ENCODE peak calls at places on chromosomes 6 and 20, in five cellular contexts. One of them, this sample, is unnamed.

GRCh38 chr6:21238208-21238607 is 355.3 kb upstream of the SOX4 start:
- DNase-seq in aorta: no peak
- DNase-seq in Peyer's patch: no peak
- DNase-seq in heart right ventricle: no peak
- DNase-seq in CD4-positive, alpha-beta memory T cell: no peak
- DNase-seq in this sample: no peak

GRCh38 chr20:18857640-18858039 is 44.1 kb downstream of the SCP2D1 start:
- DNase-seq in aorta: no peak
- DNase-seq in Peyer's patch: no peak
- DNase-seq in heart right ventricle: no peak
- DNase-seq in CD4-positive, alpha-beta memory T cell: no peak
- DNase-seq in this sample: no peak

GRCh38 chr6:153069897-153070296 is 61.2 kb downstream of the RGS17 start:
- DNase-seq in aorta: no peak
- DNase-seq in Peyer's patch: no peak
- DNase-seq in heart right ventricle: no peak
- DNase-seq in CD4-positive, alpha-beta memory T cell: no peak
- DNase-seq in this sample: no peak

GRCh38 chr20:10728873-10729670 is 55.3 kb upstream of the JAG1 start:
- DNase-seq in aorta: no peak
- DNase-seq in Peyer's patch: peak; percentile 50
- DNase-seq in heart right ventricle: no peak
- DNase-seq in CD4-positive, alpha-beta memory T cell: no peak
- DNase-seq in this sample: no peak

GRCh38 chr20:39108746-39109145 is 146.6 kb downstream of the DHX35 start:
- DNase-seq in aorta: no peak
- DNase-seq in Peyer's patch: no peak
- DNase-seq in heart right ventricle: no peak
- DNase-seq in CD4-positive, alpha-beta memory T cell: no peak
- DNase-seq in this sample: no peak

GRCh38 chr6:31194271-31194834 is 23.9 kb upstream of the POU5F1 start:
- DNase-seq in aorta: no peak
- DNase-seq in Peyer's patch: peak; percentile 18
- DNase-seq in heart right ventricle: no peak
- DNase-seq in CD4-positive, alpha-beta memory T cell: no peak
- DNase-seq in this sample: no peak

GRCh38 chr6:40295251-40295949 is 291.8 kb downstream of the LRFN2 start:
- DNase-seq in aorta: no peak
- DNase-seq in Peyer's patch: no peak
- DNase-seq in heart right ventricle: no peak
- DNase-seq in CD4-positive, alpha-beta memory T cell: no peak
- DNase-seq in this sample: no peak

GRCh38 chr20:43415661-43416430 is 41.9 kb upstream of the SRSF6 start:
- DNase-seq in aorta: no peak
- DNase-seq in Peyer's patch: no peak
- DNase-seq in heart right ventricle: no peak
- DNase-seq in CD4-positive, alpha-beta memory T cell: no peak
- DNase-seq in this sample: no peak

GRCh38 chr6:109486068-109486467 is 3.0 kb upstream of the ZBTB24 start:
- DNase-seq in aorta: no peak
- DNase-seq in Peyer's patch: no peak
- DNase-seq in heart right ventricle: no peak
- DNase-seq in CD4-positive, alpha-beta memory T cell: no peak
- DNase-seq in this sample: no peak

GRCh38 chr6:90790696-90791095 is 203.8 kb upstream of the MAP3K7 start:
- DNase-seq in aorta: no peak
- DNase-seq in Peyer's patch: no peak
- DNase-seq in heart right ventricle: no peak
- DNase-seq in CD4-positive, alpha-beta memory T cell: no peak
- DNase-seq in this sample: no peak

GRCh38 chr6:169028343-169028742 is 225.3 kb downstream of the THBS2 start:
- DNase-seq in aorta: no peak
- DNase-seq in Peyer's patch: no peak
- DNase-seq in heart right ventricle: no peak
- DNase-seq in CD4-positive, alpha-beta memory T cell: no peak
- DNase-seq in this sample: no peak

GRCh38 chr6:11350294-11350693 is 117.8 kb upstream of the NEDD9 start:
- DNase-seq in aorta: no peak
- DNase-seq in Peyer's patch: no peak
- DNase-seq in heart right ventricle: no peak
- DNase-seq in CD4-positive, alpha-beta memory T cell: no peak
- DNase-seq in this sample: no peak

GRCh38 chr6:157774153-157775135 is 48.6 kb upstream of the SNX9 start:
- DNase-seq in aorta: no peak
- DNase-seq in Peyer's patch: no peak
- DNase-seq in heart right ventricle: no peak
- DNase-seq in CD4-positive, alpha-beta memory T cell: no peak
- DNase-seq in this sample: no peak

GRCh38 chr20:49929142-49929494 is 7.1 kb upstream of the RNF114 start:
- DNase-seq in aorta: no peak
- DNase-seq in Peyer's patch: peak; percentile 33
- DNase-seq in heart right ventricle: no peak
- DNase-seq in CD4-positive, alpha-beta memory T cell: no peak
- DNase-seq in this sample: no peak

GRCh38 chr20:50193169-50193850 is 2.7 kb downstream of the CEBPB start:
- DNase-seq in aorta: peak; percentile 55
- DNase-seq in Peyer's patch: no peak
- DNase-seq in heart right ventricle: no peak
- DNase-seq in CD4-positive, alpha-beta memory T cell: no peak
- DNase-seq in this sample: no peak

GRCh38 chr6:166026586-166027126 is 141.0 kb downstream of the TBXT start:
- DNase-seq in aorta: no peak
- DNase-seq in Peyer's patch: no peak
- DNase-seq in heart right ventricle: peak; percentile 48
- DNase-seq in CD4-positive, alpha-beta memory T cell: no peak
- DNase-seq in this sample: peak; percentile 69

GRCh38 chr6:3457710-3458605 is 1.1 kb upstream of the SLC22A23 start:
- DNase-seq in aorta: no peak
- DNase-seq in Peyer's patch: peak; percentile 69
- DNase-seq in heart right ventricle: peak; percentile 26
- DNase-seq in CD4-positive, alpha-beta memory T cell: peak; percentile 17
- DNase-seq in this sample: no peak

GRCh38 chr6:1872649-1873131 is 263.0 kb downstream of the FOXC1 start:
- DNase-seq in aorta: no peak
- DNase-seq in Peyer's patch: no peak
- DNase-seq in heart right ventricle: no peak
- DNase-seq in CD4-positive, alpha-beta memory T cell: no peak
- DNase-seq in this sample: no peak

GRCh38 chr20:7463290-7463689 is 477.0 kb downstream of the HAO1 start:
- DNase-seq in aorta: no peak
- DNase-seq in Peyer's patch: no peak
- DNase-seq in heart right ventricle: no peak
- DNase-seq in CD4-positive, alpha-beta memory T cell: no peak
- DNase-seq in this sample: no peak

GRCh38 chr6:160398674-160399271 is 50.6 kb downstream of the SLC22A3 start:
- DNase-seq in aorta: no peak
- DNase-seq in Peyer's patch: no peak
- DNase-seq in heart right ventricle: no peak
- DNase-seq in CD4-positive, alpha-beta memory T cell: no peak
- DNase-seq in this sample: no peak

GRCh38 chr20:38004416-38004815 is 28.8 kb downstream of the TTI1 start:
- DNase-seq in aorta: no peak
- DNase-seq in Peyer's patch: no peak
- DNase-seq in heart right ventricle: no peak
- DNase-seq in CD4-positive, alpha-beta memory T cell: no peak
- DNase-seq in this sample: no peak
- H3K27me3 ChIP-seq in aorta: no peaks in the 10 kb centered on the region
- H3K27me3 ChIP-seq in Peyer's patch: no peaks in the 10 kb centered on the region
- H3K27me3 ChIP-seq in heart right ventricle: no peaks in the 10 kb centered on the region
- H3K27me3 ChIP-seq in CD4-positive, alpha-beta memory T cell: no peaks in the 10 kb centered on the region
- H3K27me3 ChIP-seq in this sample: no peaks in the 10 kb centered on the region

GRCh38 chr6:617485-618100 is 39.3 kb downstream of the HUS1B start:
- DNase-seq in aorta: no peak
- DNase-seq in Peyer's patch: no peak
- DNase-seq in heart right ventricle: no peak
- DNase-seq in CD4-positive, alpha-beta memory T cell: peak; percentile 3
- DNase-seq in this sample: no peak
- H3K27me3 ChIP-seq in aorta: no peaks in the 10 kb centered on the region
- H3K27me3 ChIP-seq in Peyer's patch: no peaks in the 10 kb centered on the region
- H3K27me3 ChIP-seq in heart right ventricle: no peaks in the 10 kb centered on the region
- H3K27me3 ChIP-seq in CD4-positive, alpha-beta memory T cell: no peaks in the 10 kb centered on the region
- H3K27me3 ChIP-seq in this sample: no peaks in the 10 kb centered on the region

DNA sequence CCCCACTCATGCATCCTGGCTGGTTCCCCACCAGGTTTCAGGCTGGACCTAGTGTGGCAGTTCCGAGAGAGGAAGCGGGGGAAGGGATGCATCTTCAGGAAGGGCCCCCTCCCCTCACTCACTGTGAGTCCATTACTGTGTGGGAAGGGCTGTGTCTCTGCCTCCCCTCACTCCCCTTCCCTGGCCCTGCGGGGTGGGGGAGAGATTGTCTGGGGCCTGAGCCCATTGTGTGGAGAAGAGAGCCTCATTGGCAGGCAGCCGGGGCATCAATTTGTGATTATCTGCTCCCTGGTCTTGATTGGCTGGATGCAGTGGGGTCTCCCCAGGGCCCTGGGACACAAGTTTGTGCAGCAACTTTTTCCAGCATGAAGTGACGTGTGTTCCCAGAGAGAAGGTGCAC is 4.1 kb upstream of the MYT1 start:
- DNase-seq in aorta: no peak
- DNase-seq in Peyer's patch: no peak
- DNase-seq in heart right ventricle: no peak
- DNase-seq in CD4-positive, alpha-beta memory T cell: no peak
- DNase-seq in this sample: no peak
- H3K27me3 ChIP-seq in aorta: no peaks in the 10 kb centered on the region
- H3K27me3 ChIP-seq in Peyer's patch: no peaks in the 10 kb centered on the region
- H3K27me3 ChIP-seq in heart right ventricle: peaks cover 80% of the 10 kb centered on the region
- H3K27me3 ChIP-seq in CD4-positive, alpha-beta memory T cell: peaks cover 17% of the 10 kb centered on the region
- H3K27me3 ChIP-seq in this sample: peaks cover 91% of the 10 kb centered on the region

GRCh38 chr6:33977606-33978438 is 168.1 kb downstream of the GRM4 start:
- DNase-seq in aorta: no peak
- DNase-seq in Peyer's patch: peak; percentile 26
- DNase-seq in heart right ventricle: no peak
- DNase-seq in CD4-positive, alpha-beta memory T cell: no peak
- DNase-seq in this sample: no peak
- H3K27me3 ChIP-seq in aorta: no peaks in the 10 kb centered on the region
- H3K27me3 ChIP-seq in Peyer's patch: no peaks in the 10 kb centered on the region
- H3K27me3 ChIP-seq in heart right ventricle: peaks cover 56% of the 10 kb centered on the region
- H3K27me3 ChIP-seq in CD4-positive, alpha-beta memory T cell: peaks cover 7% of the 10 kb centered on the region
- H3K27me3 ChIP-seq in this sample: peaks cover 66% of the 10 kb centered on the region

DNA sequence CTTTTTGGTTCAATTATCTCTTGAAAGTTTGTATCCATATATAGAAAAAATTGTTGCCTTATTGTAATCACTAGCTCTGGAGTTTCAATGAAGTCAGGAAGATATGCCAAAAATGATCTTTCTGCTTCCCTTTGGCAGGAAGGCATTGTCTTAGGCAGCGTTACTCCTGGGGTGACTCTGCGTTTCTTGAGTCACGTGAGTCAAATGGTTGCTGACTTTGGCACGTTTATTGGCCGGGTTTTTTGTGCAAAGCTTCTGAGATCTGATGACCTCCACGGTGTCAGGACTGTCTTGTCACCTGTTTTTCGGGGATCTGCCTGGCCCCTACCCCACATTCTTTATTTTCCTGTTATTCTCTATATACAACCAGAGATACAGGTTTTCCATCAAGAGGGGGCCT is 10.4 kb downstream of the PHACTR3 start:
- DNase-seq in aorta: no peak
- DNase-seq in Peyer's patch: no peak
- DNase-seq in heart right ventricle: no peak
- DNase-seq in CD4-positive, alpha-beta memory T cell: no peak
- DNase-seq in this sample: no peak
- H3K27me3 ChIP-seq in aorta: no peaks in the 10 kb centered on the region
- H3K27me3 ChIP-seq in Peyer's patch: no peaks in the 10 kb centered on the region
- H3K27me3 ChIP-seq in heart right ventricle: peaks cover 23% of the 10 kb centered on the region
- H3K27me3 ChIP-seq in CD4-positive, alpha-beta memory T cell: no peaks in the 10 kb centered on the region
- H3K27me3 ChIP-seq in this sample: peaks cover 38% of the 10 kb centered on the region

This sample was measured in left ventricle myocardium inferior.